ENCODE peak calls at places on chromosomes 11 and 22, in five cellular contexts. S is neural crest cell, O is fibroblast of mammary gland, T is HFFc6, Z is MCF 10A. D is an unnamed sample.

GRCh38 chr22:46067159-46068111 is 82.9 kb upstream of the PPARA start:
- DNase-seq in S (no peak), O (peak), T (no peak), Z (peak), D (no peak)

GRCh38 chr11:114083256-114084252 is 24.0 kb downstream of the ZBTB16 start:
- DNase-seq in S (no peak), O (no peak), T (no peak), Z (no peak), D (no peak)

GRCh38 chr22:41092023-41092817 is at the start of gene EP300:
- DNase-seq in S (peak), O (peak), T (peak), Z (peak), D (peak)

GRCh38 chr11:33867996-33868645 is 23.8 kb downstream of the LMO2 start:
- DNase-seq in S (no peak), O (no peak), T (no peak), Z (no peak), D (no peak)

GRCh38 chr22:23833911-23834317 is 4.9 kb downstream of the DERL3 start:
- DNase-seq in S (no peak), O (no peak), T (no peak), Z (no peak), D (no peak)

GRCh38 chr11:107915229-107915628 is 13.0 kb upstream of the RAB39A start:
- DNase-seq in S (no peak), O (no peak), T (no peak), Z (no peak), D (no peak)

GRCh38 chr11:15195454-15196200 is 80.9 kb downstream of the INSC start:
- DNase-seq in S (no peak), O (no peak), T (no peak), Z (no peak), D (no peak)

GRCh38 chr11:67345949-67346819 is 7.2 kb downstream of the POLD4 start:
- DNase-seq in S (no peak), O (peak), T (peak), Z (peak), D (peak)

GRCh38 chr11:13238879-13239514 is 38.6 kb upstream of the BMAL1 start:
- DNase-seq in S (peak), O (peak), T (peak), Z (peak), D (peak)

GRCh38 chr11:134120143-134120850 is 51.4 kb downstream of the JAM3 start:
- DNase-seq in S (no peak), O (peak), T (peak), Z (peak), D (peak)

GRCh38 chr11:94179696-94180095 is 51.1 kb downstream of the PANX1 start:
- DNase-seq in S (no peak), O (no peak), T (no peak), Z (no peak), D (no peak)

GRCh38 chr11:118827118-118827517 is 36.2 kb upstream of the DDX6 start:
- DNase-seq in S (no peak), O (no peak), T (no peak), Z (no peak), D (no peak)

GRCh38 chr22:25202290-25202921 is 2.7 kb downstream of the CRYBB3 start:
- DNase-seq in S (peak), O (peak), T (peak), Z (peak), D (peak)

GRCh38 chr11:46718155-46719019 is 626 bp upstream of the F2 start:
- DNase-seq in S (no peak), O (no peak), T (no peak), Z (no peak), D (peak)

GRCh38 chr22:44698531-44699421 is 3.2 kb upstream of the PRR5 start:
- DNase-seq in S (no peak), O (peak), T (peak), Z (no peak), D (peak)

GRCh38 chr11:45331839-45332485 is 45.8 kb upstream of the SYT13 start:
- DNase-seq in S (no peak), O (peak), T (peak), Z (no peak), D (no peak)

GRCh38 chr11:34052036-34052607 is 591 bp downstream of the CAPRIN1 start:
- DNase-seq in S (peak), O (peak), T (peak), Z (peak), D (peak)

GRCh38 chr11:65489706-65490310 is 9.0 kb upstream of the MALAT1 start:
- DNase-seq in S (no peak), O (peak), T (peak), Z (no peak), D (no peak)

GRCh38 chr11:86214710-86215109 is 29.8 kb upstream of the EED start:
- DNase-seq in S (no peak), O (no peak), T (no peak), Z (no peak), D (no peak)

GRCh38 chr22:41286639-41287091 is 678 bp upstream of the RANGAP1 start:
- DNase-seq in S (no peak), O (peak), T (no peak), Z (no peak), D (no peak)

GRCh38 chr11:31780078-31780971 is 30.8 kb downstream of the PAX6 start:
- DNase-seq in S (no peak), O (no peak), T (no peak), Z (no peak), D (no peak)

GRCh38 chr22:35578836-35579575 is 38.1 kb downstream of the MB start:
- DNase-seq in S (no peak), O (no peak), T (no peak), Z (no peak), D (no peak)

GRCh38 chr11:66987158-66987620 is 12.1 kb downstream of the C11orf86 start:
- DNase-seq in S (no peak), O (no peak), T (no peak), Z (no peak), D (no peak)

GRCh38 chr11:98300777-98301176 is 720.0 kb upstream of the CNTN5 start:
- DNase-seq in S (no peak), O (no peak), T (no peak), Z (peak), D (peak)

GRCh38 chr11:86383314-86383713 is 8.6 kb downstream of the CCDC81 start:
- DNase-seq in S (no peak), O (no peak), T (no peak), Z (no peak), D (no peak)

GRCh38 chr11:67376421-67376820 is 3.0 kb upstream of the CLCF1 start:
- DNase-seq in S (no peak), O (no peak), T (no peak), Z (no peak), D (no peak)

GRCh38 chr11:109490953-109491733 is 69.2 kb downstream of the C11orf87 start:
- DNase-seq in S (no peak), O (no peak), T (no peak), Z (no peak), D (peak)

GRCh38 chr11:61863548-61864081 is 27.7 kb downstream of the FADS3 start:
- DNase-seq in S (no peak), O (no peak), T (no peak), Z (no peak), D (no peak)

GRCh38 chr11:64536997-64537396 is 54.0 kb upstream of the SLC22A12 start:
- DNase-seq in S (no peak), O (no peak), T (no peak), Z (no peak), D (no peak)

GRCh38 chr11:71222318-71223080 is 29.9 kb downstream of the SHANK2 start:
- DNase-seq in S (no peak), O (no peak), T (no peak), Z (no peak), D (no peak)

GRCh38 chr22:50417544-50417943 is 57.3 kb downstream of the SBF1 start:
- DNase-seq in S (no peak), O (peak), T (no peak), Z (no peak), D (no peak)

DNA sequence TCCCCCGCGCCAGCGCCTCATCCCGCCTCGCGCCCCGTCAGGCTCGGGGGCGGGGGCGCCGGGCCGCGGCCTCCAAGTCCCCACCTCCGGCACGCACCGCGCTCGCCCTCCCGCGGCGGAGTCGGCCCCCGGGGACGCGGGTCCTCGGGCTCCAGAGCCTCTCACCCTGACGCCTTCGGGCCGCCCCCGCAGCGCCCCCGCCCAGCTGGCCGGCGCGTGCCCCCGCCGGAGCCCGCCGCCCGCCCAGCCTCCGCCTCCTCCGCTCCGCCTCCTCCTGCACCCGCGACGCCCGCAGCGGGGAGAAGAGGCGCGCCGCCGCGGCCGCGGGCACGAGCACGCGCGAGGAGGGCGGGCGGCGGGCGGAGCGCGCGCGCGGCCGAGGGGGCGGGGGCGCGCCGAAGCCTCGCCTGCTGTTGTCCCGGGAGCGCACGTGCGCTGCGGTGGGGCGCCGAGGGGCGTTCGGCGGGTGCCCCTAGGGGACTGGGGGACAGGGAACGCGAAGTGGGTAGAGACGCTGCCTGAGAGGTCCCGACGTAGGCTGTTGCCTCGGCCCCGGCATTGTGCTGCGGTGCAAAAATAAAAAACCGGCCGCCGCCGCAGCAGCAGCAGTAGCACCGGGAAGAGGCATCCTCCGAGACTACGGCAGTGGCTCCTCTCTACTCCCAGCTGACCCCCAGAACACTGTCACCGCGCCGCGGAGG is 87.4 kb upstream of the ARHGAP32 start:
- DNase-seq in S (peak), O (peak), T (peak), Z (peak), D (peak)
- TF ChIP-seq CTCF in S (no peak), O (no peak), T (no peak), Z (peak), D (no peak)

GRCh38 chr22:10961043-10961860 is 4566.7 kb upstream of the OR11H1 start:
- DNase-seq in S (no peak), O (no peak), T (no peak), Z (no peak), D (no peak)
- TF ChIP-seq CTCF in S (no peak), O (no peak), T (no peak), Z (no peak), D (no peak)

GRCh38 chr22:32794449-32795213 is 6.9 kb upstream of the TIMP3 start:
- DNase-seq in S (no peak), O (no peak), T (no peak), Z (no peak), D (peak)
- TF ChIP-seq CTCF in S (no peak), O (peak), T (peak), Z (no peak), D (peak)

GRCh38 chr11:10564692-10565318 is 3.7 kb downstream of the LYVE1 start:
- DNase-seq in S (no peak), O (peak), T (no peak), Z (no peak), D (peak)
- TF ChIP-seq CTCF in S (peak), O (peak), T (peak), Z (peak), D (peak)

DNA sequence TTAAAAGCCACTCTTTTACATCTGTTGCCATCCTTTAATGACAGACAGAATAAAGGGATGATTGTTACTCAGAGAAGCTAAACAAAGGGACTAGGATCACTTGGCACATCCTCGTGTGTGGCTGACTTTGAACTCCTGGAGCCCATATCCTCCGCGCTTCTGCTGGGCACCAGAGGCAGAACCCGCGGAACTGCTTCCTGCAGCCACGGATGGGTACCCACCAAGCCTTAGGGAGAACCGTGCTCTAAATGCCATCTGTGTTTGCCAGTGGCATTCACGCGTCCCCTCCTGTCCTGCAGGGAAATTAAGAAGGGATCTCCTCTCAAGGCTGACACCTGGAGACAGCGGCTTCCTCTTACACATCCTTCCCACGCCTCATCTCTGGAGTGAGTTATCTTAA is 294.4 kb downstream of the NTM start:
- DNase-seq in S (no peak), O (no peak), T (no peak), Z (no peak), D (no peak)
- TF ChIP-seq CTCF in S (no peak), O (no peak), T (no peak), Z (no peak), D (no peak)

GRCh38 chr22:22591348-22592299 is 32.6 kb upstream of the PRAME start:
- DNase-seq in S (no peak), O (peak), T (no peak), Z (no peak), D (peak)
- TF ChIP-seq CTCF in S (peak), O (no peak), T (peak), Z (no peak), D (peak)

GRCh38 chr11:92399702-92400101 is 175.1 kb downstream of the FAT3 start:
- DNase-seq in S (no peak), O (no peak), T (no peak), Z (no peak), D (peak)
- TF ChIP-seq CTCF in S (no peak), O (peak), T (peak), Z (no peak), D (peak)

D was measured in choroid plexus epithelial cell.